ENCODE peak calls at places on chromosomes 12 and 14, in five cellular contexts. P is kidney glomerular epithelial cell, N is lower lobe of right lung, O is IMR-90, E is Kasumi-1. S is an unnamed sample.

GRCh38 chr12:862303-862911 is 87.1 kb downstream of the RAD52 start:
- DNase-seq in P (no peak), N (no peak), O (no peak), E (no peak), S (no peak)

GRCh38 chr12:84807249-84807648 is 105.3 kb downstream of the SLC6A15 start:
- DNase-seq in P (no peak), N (no peak), O (peak), E (no peak), S (no peak)

GRCh38 chr12:120231316-120232011 is 30.6 kb upstream of the RPLP0 start:
- DNase-seq in P (peak), N (peak), O (peak), E (peak), S (peak)

GRCh38 chr14:33393155-33393894 is 454.6 kb downstream of the NPAS3 start:
- DNase-seq in P (no peak), N (no peak), O (no peak), E (no peak), S (no peak)

GRCh38 chr12:115341442-115341841 is 657.5 kb upstream of the TBX3 start:
- DNase-seq in P (peak), N (no peak), O (peak), E (no peak), S (peak)

GRCh38 chr12:108826115-108826806 is 31.1 kb downstream of the SSH1 start:
- DNase-seq in P (peak), N (peak), O (peak), E (no peak), S (peak)

GRCh38 chr12:2651061-2651965 is 143.5 kb upstream of the FKBP4 start:
- DNase-seq in P (no peak), N (no peak), O (no peak), E (no peak), S (no peak)

GRCh38 chr12:112973016-112973711 is 5.2 kb upstream of the OAS2 start:
- DNase-seq in P (no peak), N (no peak), O (no peak), E (no peak), S (no peak)

GRCh38 chr12:128613821-128614220 is 209.9 kb downstream of the SLC15A4 start:
- DNase-seq in P (no peak), N (no peak), O (no peak), E (no peak), S (peak)

GRCh38 chr12:79374543-79374942 is 316.2 kb downstream of the PAWR start:
- DNase-seq in P (no peak), N (no peak), O (no peak), E (no peak), S (no peak)

GRCh38 chr14:101060171-101060601 is 156.7 kb upstream of the RTL1 start:
- DNase-seq in P (no peak), N (no peak), O (no peak), E (no peak), S (no peak)

GRCh38 chr14:37623552-37623951 is 28.1 kb downstream of the TTC6 start:
- DNase-seq in P (no peak), N (no peak), O (peak), E (no peak), S (peak)

GRCh38 chr14:101070540-101071492 is 167.3 kb upstream of the RTL1 start:
- DNase-seq in P (no peak), N (no peak), O (no peak), E (no peak), S (no peak)

GRCh38 chr14:65872536-65872935 is 460.0 kb downstream of the FUT8 start:
- DNase-seq in P (no peak), N (no peak), O (no peak), E (no peak), S (no peak)

GRCh38 chr12:129903092-129903945 is 506 bp downstream of the TMEM132D start:
- DNase-seq in P (no peak), N (no peak), O (no peak), E (no peak), S (no peak)

GRCh38 chr14:92560106-92560865 is 46.7 kb downstream of the RIN3 start:
- DNase-seq in P (no peak), N (no peak), O (no peak), E (no peak), S (no peak)

GRCh38 chr14:98834119-98834518 is 437.9 kb downstream of the BCL11B start:
- DNase-seq in P (no peak), N (no peak), O (no peak), E (no peak), S (no peak)

GRCh38 chr14:24279301-24280186 is 8.1 kb upstream of the RABGGTA start:
- DNase-seq in P (no peak), N (no peak), O (no peak), E (no peak), S (no peak)

GRCh38 chr14:101876539-101876938 is 87.8 kb upstream of the DYNC1H1 start:
- DNase-seq in P (no peak), N (peak), O (peak), E (peak), S (no peak)

GRCh38 chr14:35240233-35240632 is 51.9 kb upstream of the PSMA6 start:
- DNase-seq in P (no peak), N (no peak), O (no peak), E (no peak), S (no peak)

GRCh38 chr12:88753074-88753473 is 172.8 kb upstream of the KITLG start:
- DNase-seq in P (peak), N (no peak), O (peak), E (no peak), S (peak)

GRCh38 chr12:1865284-1865866 is 45.0 kb downstream of the LRTM2 start:
- DNase-seq in P (no peak), N (no peak), O (no peak), E (no peak), S (no peak)

GRCh38 chr12:11154400-11154925 is 16.5 kb upstream of the SMIM10L1 start:
- DNase-seq in P (no peak), N (no peak), O (no peak), E (no peak), S (no peak)

GRCh38 chr12:48712209-48712608 is 4.3 kb downstream of the CCNT1 start:
- DNase-seq in P (no peak), N (no peak), O (no peak), E (no peak), S (no peak)

GRCh38 chr12:95411466-95411865 is 62.5 kb upstream of the METAP2 start:
- DNase-seq in P (no peak), N (no peak), O (no peak), E (no peak), S (no peak)

GRCh38 chr12:52041695-52042123 is 9.5 kb upstream of the NR4A1 start:
- DNase-seq in P (no peak), N (no peak), O (peak), E (no peak), S (no peak)

GRCh38 chr12:21631367-21631766 is 26.3 kb downstream of the LDHB start:
- DNase-seq in P (no peak), N (no peak), O (no peak), E (peak), S (no peak)

GRCh38 chr14:54364555-54365415 is 32.0 kb upstream of the CDKN3 start:
- DNase-seq in P (peak), N (no peak), O (peak), E (no peak), S (peak)

S was measured in Caki2.